ENCODE peak calls at places on chromosomes 5 and 9, in ten cellular contexts. K is NCI-H2081, A is tibial artery, R is upper lobe of right lung, U is brain microvascular endothelial cell, X is naive B cell, S is choroid plexus epithelial cell, H is HCT116, M is esophagus squamous epithelium, D is HTR-8/SVneo. Q is an unnamed sample.

GRCh38 chr9:115636596-115636995 is 517.0 kb upstream of the PAPPA start:
- DNase-seq in K (no peak), A (no peak), R (no peak), U (no peak), X (no peak), S (no peak), H (no peak), M (no peak), D (no peak), Q (no peak)

GRCh38 chr9:83062653-83063527 is at the start of gene RASEF:
- DNase-seq in K (peak; percentile 84), A (no peak), R (peak; percentile 93), U (no peak), X (no peak), S (peak; percentile 14), H (no peak), M (no peak), D (peak; percentile 39), Q (peak; percentile 58)

GRCh38 chr5:117359895-117360294 is 785.3 kb upstream of the SEMA6A start:
- DNase-seq in K (no peak), A (no peak), R (no peak), U (no peak), X (no peak), S (no peak), H (no peak), M (no peak), D (no peak), Q (no peak)

GRCh38 chr9:70131296-70131695 is 87.6 kb downstream of the MAMDC2 start:
- DNase-seq in K (no peak), A (no peak), R (no peak), U (no peak), X (no peak), S (no peak), H (no peak), M (no peak), D (no peak), Q (peak; percentile 85)

GRCh38 chr5:154223320-154223719 is 32.8 kb downstream of the GALNT10 start:
- DNase-seq in K (no peak), A (no peak), R (no peak), U (no peak), X (no peak), S (no peak), H (no peak), M (no peak), D (no peak), Q (no peak)

GRCh38 chr5:96758621-96759020 is 49.1 kb downstream of the ERAP1 start:
- DNase-seq in K (no peak), A (no peak), R (no peak), U (peak; percentile 59), X (no peak), S (peak; percentile 59), H (no peak), M (no peak), D (no peak), Q (no peak)

GRCh38 chr5:103461223-103461622 is 101.4 kb downstream of the NUDT12 start:
- DNase-seq in K (no peak), A (no peak), R (no peak), U (peak; percentile 78), X (no peak), S (peak; percentile 87), H (peak; percentile 16), M (no peak), D (peak; percentile 41), Q (no peak)

GRCh38 chr9:106600955-106601354 is 262.0 kb upstream of the ZNF462 start:
- DNase-seq in K (no peak), A (no peak), R (no peak), U (no peak), X (no peak), S (no peak), H (no peak), M (no peak), D (no peak), Q (no peak)

GRCh38 chr5:69368458-69369368 is 607 bp downstream of the AK6 start:
- DNase-seq in K (peak; percentile 42), A (no peak), R (no peak), U (peak; percentile 15), X (no peak), S (peak; percentile 10), H (peak; percentile 31), M (no peak), D (peak; percentile 5), Q (no peak)

GRCh38 chr5:13580058-13580457 is 364.4 kb downstream of the DNAH5 start:
- DNase-seq in K (no peak), A (no peak), R (no peak), U (no peak), X (no peak), S (no peak), H (no peak), M (no peak), D (no peak), Q (no peak)

GRCh38 chr9:26159575-26160392 is 481.5 kb upstream of the TUSC1 start:
- DNase-seq in K (no peak), A (no peak), R (no peak), U (no peak), X (no peak), S (no peak), H (no peak), M (no peak), D (no peak), Q (no peak)

GRCh38 chr5:174755103-174755502 is 30.7 kb downstream of the MSX2 start:
- DNase-seq in K (no peak), A (no peak), R (no peak), U (peak; percentile 36), X (no peak), S (peak; percentile 38), H (no peak), M (no peak), D (no peak), Q (no peak)

GRCh38 chr5:152884006-152884405 is 478.9 kb upstream of the NMUR2 start:
- DNase-seq in K (peak; percentile 63), A (no peak), R (no peak), U (no peak), X (no peak), S (no peak), H (no peak), M (no peak), D (no peak), Q (peak; percentile 18)

GRCh38 chr9:133163559-133164208 is at the start of gene GBGT1:
- DNase-seq in K (no peak), A (peak; percentile 73), R (peak; percentile 87), U (no peak), X (peak; percentile 72), S (peak; percentile 26), H (no peak), M (no peak), D (peak; percentile 68), Q (no peak)

GRCh38 chr9:128637656-128638055 is 19.0 kb downstream of the DYNC2I2 start:
- DNase-seq in K (peak; percentile 68), A (no peak), R (no peak), U (no peak), X (no peak), S (no peak), H (no peak), M (no peak), D (no peak), Q (no peak)

GRCh38 chr5:144088211-144088965 is 82.1 kb downstream of the YIPF5 start:
- DNase-seq in K (no peak), A (no peak), R (no peak), U (no peak), X (no peak), S (peak; percentile 70), H (no peak), M (no peak), D (no peak), Q (no peak)

GRCh38 chr9:69325409-69326212 is 596 bp downstream of the ENTREP1 start:
- DNase-seq in K (no peak), A (no peak), R (peak; percentile 71), U (no peak), X (no peak), S (no peak), H (no peak), M (no peak), D (peak; percentile 5), Q (no peak)

GRCh38 chr9:73444821-73445220 is 293.2 kb downstream of the ANXA1 start:
- DNase-seq in K (no peak), A (no peak), R (no peak), U (no peak), X (no peak), S (no peak), H (no peak), M (no peak), D (no peak), Q (no peak)

GRCh38 chr9:135951889-135952663 is 9.1 kb downstream of the UBAC1 start:
- DNase-seq in K (peak; percentile 3), A (no peak), R (no peak), U (peak; percentile 48), X (no peak), S (peak; percentile 83), H (peak; percentile 56), M (no peak), D (peak; percentile 79), Q (peak; percentile 68)

GRCh38 chr5:19235101-19235584 is 752.9 kb downstream of the CDH18 start:
- DNase-seq in K (no peak), A (no peak), R (no peak), U (no peak), X (no peak), S (no peak), H (no peak), M (no peak), D (no peak), Q (no peak)

GRCh38 chr5:69007726-69008368 is 86.0 kb upstream of the SLC30A5 start:
- DNase-seq in K (peak; percentile 49), A (peak; percentile 56), R (no peak), U (peak; percentile 56), X (peak; percentile 50), S (peak; percentile 72), H (peak; percentile 69), M (no peak), D (peak; percentile 33), Q (peak; percentile 1)

GRCh38 chr5:115382989-115383388 is 86.5 kb upstream of the CCDC112 start:
- DNase-seq in K (no peak), A (no peak), R (no peak), U (no peak), X (no peak), S (no peak), H (no peak), M (no peak), D (no peak), Q (no peak)

GRCh38 chr5:207599-207998 is 10.4 kb downstream of the CCDC127 start:
- DNase-seq in K (no peak), A (no peak), R (peak; percentile 38), U (no peak), X (no peak), S (no peak), H (no peak), M (no peak), D (no peak), Q (no peak)

GRCh38 chr5:54742417-54742889 is 224.9 kb downstream of the SNX18 start:
- DNase-seq in K (no peak), A (no peak), R (no peak), U (no peak), X (no peak), S (peak; percentile 70), H (no peak), M (no peak), D (peak; percentile 78), Q (no peak)

GRCh38 chr5:42520203-42520602 is 97.0 kb downstream of the GHR start:
- DNase-seq in K (no peak), A (no peak), R (no peak), U (no peak), X (no peak), S (no peak), H (no peak), M (no peak), D (no peak), Q (no peak)

GRCh38 chr9:89564257-89564878 is 40.4 kb upstream of the GADD45G start:
- DNase-seq in K (no peak), A (no peak), R (no peak), U (peak; percentile 32), X (peak; percentile 6), S (peak; percentile 31), H (peak; percentile 82), M (no peak), D (peak; percentile 9), Q (no peak)

GRCh38 chr5:76836181-76836580 is 13.6 kb upstream of the S100Z start:
- DNase-seq in K (no peak), A (no peak), R (no peak), U (no peak), X (no peak), S (peak; percentile 57), H (no peak), M (no peak), D (no peak), Q (no peak)

GRCh38 chr9:124202447-124202971 is 55.2 kb upstream of the NEK6 start:
- DNase-seq in K (no peak), A (peak; percentile 60), R (peak; percentile 84), U (no peak), X (peak; percentile 88), S (peak; percentile 26), H (no peak), M (no peak), D (peak; percentile 41), Q (no peak)

Q was measured in NCI-H1105.